ENCODE peak calls at places on chromosomes 2 and 18, in seven cellular contexts. E is spleen; L is fibroblast of lung; Y is GM23248; U is pancreas; X is CD8-positive, alpha-beta memory T cell; H is Caco-2. F is an unnamed sample.

GRCh38 chr18:76374330-76375281 is 120.4 kb downstream of the ZNF516 start:
- DNase-seq in E (no peak), L (no peak), Y (no peak), U (no peak), X (no peak), H (no peak), F (no peak)

GRCh38 chr2:225398372-225398771 is 1.1 kb upstream of the NYAP2 start:
- DNase-seq in E (no peak), L (no peak), Y (no peak), U (no peak), X (no peak), H (no peak), F (no peak)

GRCh38 chr18:40006553-40007073 is 1948.4 kb upstream of the PIK3C3 start:
- DNase-seq in E (no peak), L (no peak), Y (no peak), U (no peak), X (no peak), H (peak; percentile 35), F (peak; percentile 16)

GRCh38 chr18:62788111-62788510 is 72.8 kb downstream of the PHLPP1 start:
- DNase-seq in E (no peak), L (no peak), Y (no peak), U (no peak), X (no peak), H (no peak), F (no peak)

GRCh38 chr18:23529597-23529996 is 26.3 kb downstream of the RMC1 start:
- DNase-seq in E (no peak), L (peak; percentile 69), Y (peak; percentile 82), U (no peak), X (no peak), H (no peak), F (no peak)

GRCh38 chr2:109324859-109325258 is 195.9 kb downstream of the SH3RF3 start:
- DNase-seq in E (no peak), L (peak; percentile 97), Y (peak; percentile 98), U (no peak), X (no peak), H (no peak), F (no peak)

GRCh38 chr2:47221956-47222355 is 66.8 kb upstream of the STPG4 start:
- DNase-seq in E (no peak), L (peak; percentile 86), Y (peak; percentile 62), U (no peak), X (no peak), H (no peak), F (no peak)

GRCh38 chr2:156476516-156477206 is 40.5 kb downstream of the GPD2 start:
- DNase-seq in E (no peak), L (peak; percentile 93), Y (peak; percentile 73), U (no peak), X (no peak), H (no peak), F (no peak)

GRCh38 chr2:181371782-181372292 is 85.3 kb upstream of the ITGA4 start:
- DNase-seq in E (no peak), L (peak; percentile 83), Y (peak; percentile 52), U (no peak), X (no peak), H (no peak), F (no peak)

GRCh38 chr2:26717362-26717761 is 24.8 kb downstream of the KCNK3 start:
- DNase-seq in E (no peak), L (no peak), Y (no peak), U (no peak), X (no peak), H (no peak), F (no peak)

GRCh38 chr2:71605173-71605641 is 151.8 kb downstream of the DYSF start:
- DNase-seq in E (peak; percentile 33), L (no peak), Y (no peak), U (peak; percentile 19), X (no peak), H (peak; percentile 22), F (peak; percentile 77)

GRCh38 chr2:9407363-9407811 is 15.9 kb downstream of the ITGB1BP1 start:
- DNase-seq in E (no peak), L (no peak), Y (no peak), U (no peak), X (no peak), H (no peak), F (no peak)

GRCh38 chr2:183037660-183038340 is 457 bp downstream of the NCKAP1 start:
- DNase-seq in E (no peak), L (peak; percentile 28), Y (peak; percentile 78), U (peak; percentile 79), X (no peak), H (peak; percentile 42), F (peak; percentile 71)

GRCh38 chr18:46211816-46212215 is 107.6 kb downstream of the HAUS1 start:
- DNase-seq in E (no peak), L (peak; percentile 66), Y (peak; percentile 62), U (no peak), X (no peak), H (no peak), F (no peak)

GRCh38 chr18:37661061-37661460 is 95.5 kb upstream of the CELF4 start:
- DNase-seq in E (no peak), L (no peak), Y (no peak), U (no peak), X (no peak), H (no peak), F (no peak)

GRCh38 chr18:34522627-34523026 is 187.5 kb upstream of the DTNA start:
- DNase-seq in E (no peak), L (no peak), Y (no peak), U (peak; percentile 67), X (no peak), H (no peak), F (no peak)

GRCh38 chr2:74632209-74632938 is 15.8 kb downstream of the M1AP start:
- DNase-seq in E (no peak), L (peak; percentile 18), Y (peak; percentile 22), U (no peak), X (no peak), H (no peak), F (peak; percentile 60)

GRCh38 chr2:126700073-126700581 is 44.2 kb downstream of the GYPC start:
- DNase-seq in E (no peak), L (peak; percentile 27), Y (peak; percentile 4), U (no peak), X (no peak), H (no peak), F (no peak)

GRCh38 chr18:3451989-3452749 is 2.2 kb downstream of the TGIF1 start:
- DNase-seq in E (peak; percentile 88), L (peak; percentile 77), Y (peak; percentile 67), U (peak; percentile 78), X (peak; percentile 28), H (peak; percentile 71), F (peak; percentile 54)

GRCh38 chr2:70083344-70084156 is 3.7 kb upstream of the PCBP1 start:
- DNase-seq in E (no peak), L (peak; percentile 77), Y (peak; percentile 75), U (no peak), X (no peak), H (peak; percentile 70), F (no peak)

GRCh38 chr2:70086278-70086837 is 919 bp upstream of the PCBP1 start:
- DNase-seq in E (peak; percentile 95), L (peak; percentile 83), Y (peak; percentile 93), U (peak; percentile 79), X (peak; percentile 69), H (peak; percentile 81), F (no peak)

GRCh38 chr2:70085711-70086277 is 1.5 kb upstream of the PCBP1 start:
- DNase-seq in E (no peak), L (no peak), Y (peak; percentile 28), U (no peak), X (no peak), H (no peak), F (peak; percentile 28)

GRCh38 chr2:70086838-70087702 is at the start of gene PCBP1:
- DNase-seq in E (peak; percentile 98), L (peak; percentile 93), Y (peak; percentile 97), U (peak; percentile 100), X (peak; percentile 92), H (peak; percentile 96), F (peak; percentile 98)

GRCh38 chr2:70084973-70085710 is 2.1 kb upstream of the PCBP1 start:
- DNase-seq in E (peak; percentile 84), L (no peak), Y (no peak), U (peak; percentile 79), X (peak; percentile 60), H (peak; percentile 85), F (peak; percentile 87)
- H3K4me3 ChIP-seq in E (no peak overlapping the region), L (no peak overlapping the region), Y (peak overlapping the region; percentile 88), U (peak overlapping the region; percentile 91), X (peak overlapping the region; percentile 86), H (peak overlapping the region; percentile 68), F (peak overlapping the region; percentile 79)

DNA sequence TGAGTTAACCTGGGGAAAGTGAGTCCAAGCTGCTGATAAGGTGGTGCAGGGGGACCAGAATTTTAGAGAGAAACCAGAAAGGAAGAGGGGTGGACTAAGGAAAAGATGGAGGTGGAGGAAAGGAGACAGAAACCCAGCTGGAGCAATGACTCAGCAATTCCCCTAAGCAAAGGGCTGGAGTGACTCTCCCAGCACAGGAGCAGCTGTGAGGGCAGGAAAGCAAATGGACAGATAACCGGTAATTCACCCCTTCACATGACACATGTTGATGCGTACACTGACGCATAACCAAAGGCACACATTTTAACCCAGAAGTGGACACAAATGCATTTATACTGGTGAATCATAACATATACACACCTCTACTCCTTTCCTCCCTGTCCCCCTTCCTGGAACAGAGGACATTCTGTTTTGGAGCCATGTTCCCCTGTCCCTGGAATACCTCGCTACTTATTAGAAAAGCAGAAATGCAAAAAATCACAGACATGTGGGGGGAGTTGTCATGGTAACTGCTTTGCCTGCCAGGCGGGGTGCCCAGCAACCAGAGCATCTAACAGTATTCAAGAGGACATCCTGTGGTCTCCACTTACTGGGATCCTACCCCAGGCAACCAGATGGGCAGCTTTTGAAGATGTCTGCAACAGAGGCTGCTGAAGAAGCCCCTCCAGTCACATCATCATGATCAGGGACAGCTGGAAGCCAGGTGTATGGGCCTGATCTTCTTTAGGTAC is 4.7 kb downstream of the CDK5R2 start:
- DNase-seq in E (no peak), L (peak; percentile 88), Y (peak; percentile 75), U (no peak), X (no peak), H (no peak), F (no peak)
- H3K27me3 ChIP-seq in E (peaks cover 75% of the 10 kb centered on the region), L (peaks cover 25% of the 10 kb centered on the region), Y (peaks cover 34% of the 10 kb centered on the region), U (peaks cover 13% of the 10 kb centered on the region), X (peaks cover 40% of the 10 kb centered on the region), H (peaks cover 5% of the 10 kb centered on the region), F (peaks cover 31% of the 10 kb centered on the region)

GRCh38 chr2:207286106-207286505 is 120.4 kb upstream of the KLF7 start:
- DNase-seq in E (no peak), L (no peak), Y (no peak), U (no peak), X (no peak), H (no peak), F (no peak)
- H3K36me3 ChIP-seq in E (no peaks in the 10 kb centered on the region), L (no peaks in the 10 kb centered on the region), Y (no peaks in the 10 kb centered on the region), U (no peaks in the 10 kb centered on the region), X (no peaks in the 10 kb centered on the region), H (no peaks in the 10 kb centered on the region), F (no peaks in the 10 kb centered on the region)

DNA sequence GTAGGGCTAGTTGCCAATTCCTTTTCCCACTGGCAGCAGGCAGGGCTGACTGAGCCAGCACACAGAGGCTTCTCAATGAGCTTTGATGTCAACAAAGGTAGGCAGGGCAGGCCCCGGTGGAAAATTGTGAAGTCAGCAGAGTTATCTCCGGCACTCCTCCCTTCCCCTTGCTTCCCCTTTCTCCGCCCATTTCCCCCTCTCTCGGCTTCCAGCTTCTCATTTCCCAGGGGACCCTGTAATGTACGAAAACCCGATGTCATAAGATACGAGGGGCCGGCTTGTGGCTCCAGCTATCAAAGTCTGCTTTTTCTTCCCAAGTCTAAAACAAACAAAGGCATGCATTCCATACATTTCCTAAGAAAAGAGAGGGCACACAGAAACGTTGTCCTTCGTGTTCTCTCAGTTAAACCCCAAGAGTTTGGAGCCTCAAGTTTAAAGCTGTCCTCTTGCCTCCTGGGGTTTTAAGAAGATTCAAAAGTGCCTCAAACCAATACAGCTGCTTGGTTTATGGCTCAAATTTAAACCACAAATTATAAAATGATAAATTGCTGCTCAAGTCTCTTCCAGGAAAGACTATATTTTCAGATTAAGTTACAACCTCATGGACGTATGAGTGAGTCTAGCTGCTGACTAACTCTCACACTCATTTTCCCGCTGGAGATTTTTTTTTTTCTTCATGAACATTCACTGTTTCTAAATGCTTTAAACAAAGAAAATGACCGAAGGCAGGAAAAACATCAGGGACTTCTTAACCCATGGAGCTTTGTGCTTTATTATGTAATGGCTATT is 27.3 kb upstream of the EML4 start:
- DNase-seq in E (peak; percentile 84), L (peak; percentile 93), Y (peak; percentile 83), U (peak; percentile 62), X (no peak), H (peak; percentile 96), F (peak; percentile 34)
- H3K4me3 ChIP-seq in E (peak overlapping the region; percentile 12), L (peak overlapping the region; percentile 24), Y (peak overlapping the region; percentile 66), U (no peak overlapping the region), X (no peak overlapping the region), H (peak overlapping the region; percentile 17), F (peak overlapping the region; percentile 1)